ENCODE peak calls at places on chromosome 13, in four cellular contexts. A is lower lobe of right lung, D is iPS-NIHi11, P is GM03348. C is an unnamed sample.

GRCh38 chr13:95301947-95302386 is 716 bp upstream of the ABCC4 start:
- DNase-seq in A (no peak), D (peak; percentile 55), P (no peak), C (no peak)

GRCh38 chr13:45700971-45701900 is 884 bp upstream of the CBY2 start:
- DNase-seq in A (no peak), D (peak; percentile 39), P (no peak), C (no peak)

GRCh38 chr13:72430923-72431322 is 296.5 kb downstream of the MZT1 start:
- DNase-seq in A (no peak), D (no peak), P (no peak), C (no peak)

GRCh38 chr13:111904701-111905608 is 162.0 kb upstream of the SOX1 start:
- DNase-seq in A (no peak), D (peak; percentile 54), P (no peak), C (peak; percentile 47)

GRCh38 chr13:106433066-106433465 is 102.4 kb downstream of the EFNB2 start:
- DNase-seq in A (no peak), D (no peak), P (no peak), C (no peak)

GRCh38 chr13:113854238-113855011 is 9.5 kb downstream of the GAS6 start:
- DNase-seq in A (peak; percentile 51), D (no peak), P (peak; percentile 38), C (peak; percentile 69)

GRCh38 chr13:46593403-46593802 is 40.4 kb downstream of the LRCH1 start:
- DNase-seq in A (no peak), D (no peak), P (no peak), C (no peak)

GRCh38 chr13:45108716-45109706 is 11.3 kb upstream of the GTF2F2 start:
- DNase-seq in A (peak; percentile 50), D (no peak), P (peak; percentile 16), C (no peak)

GRCh38 chr13:27405521-27406134 is 18.8 kb upstream of the GTF3A start:
- DNase-seq in A (no peak), D (no peak), P (no peak), C (no peak)

GRCh38 chr13:112217431-112217830 is 150.5 kb downstream of the SOX1 start:
- DNase-seq in A (no peak), D (no peak), P (no peak), C (no peak)

GRCh38 chr13:75787249-75787940 is 151.3 kb downstream of the LMO7 start:
- DNase-seq in A (no peak), D (no peak), P (peak; percentile 19), C (no peak)

GRCh38 chr13:30576528-30576927 is 41.2 kb upstream of the USPL1 start:
- DNase-seq in A (no peak), D (no peak), P (no peak), C (no peak)

GRCh38 chr13:83452292-83452950 is 429.9 kb downstream of the SLITRK1 start:
- DNase-seq in A (peak; percentile 37), D (no peak), P (no peak), C (peak; percentile 64)

C was measured in spleen.